ENCODE peak calls at places on chromosomes 2 and 18, in five cellular contexts. S, I, P, K and L are unnamed samples.

GRCh38 chr2:30361751-30362394 is 85.2 kb upstream of the LCLAT1 start:
- DNase-seq in S (no peak), I (no peak), P (no peak), K (no peak), L (no peak)

GRCh38 chr18:23900979-23901378 is 113.6 kb upstream of the TTC39C start:
- DNase-seq in S (peak; percentile 38), I (no peak), P (no peak), K (no peak), L (no peak)

GRCh38 chr2:9153589-9153988 is 53.0 kb upstream of the ASAP2 start:
- DNase-seq in S (peak; percentile 39), I (no peak), P (peak; percentile 52), K (no peak), L (no peak)

GRCh38 chr18:79855147-79855910 is 57.6 kb downstream of the KCNG2 start:
- DNase-seq in S (no peak), I (no peak), P (no peak), K (no peak), L (peak; percentile 71)

GRCh38 chr2:157835425-157835824 is 40.7 kb downstream of the ACVR1 start:
- DNase-seq in S (no peak), I (no peak), P (no peak), K (no peak), L (no peak)

GRCh38 chr2:177998996-177999395 is 73.6 kb downstream of the PDE11A start:
- DNase-seq in S (no peak), I (no peak), P (no peak), K (no peak), L (no peak)

GRCh38 chr2:174931724-174932123 is 73.5 kb downstream of the CHN1 start:
- DNase-seq in S (peak; percentile 59), I (no peak), P (no peak), K (peak; percentile 41), L (no peak)

GRCh38 chr18:3594760-3595241 is 144.8 kb downstream of the TGIF1 start:
- DNase-seq in S (peak; percentile 72), I (no peak), P (no peak), K (no peak), L (no peak)

GRCh38 chr2:69059731-69060290 is 46.8 kb downstream of the ANTXR1 start:
- DNase-seq in S (peak; percentile 47), I (no peak), P (no peak), K (peak; percentile 16), L (no peak)

GRCh38 chr2:10303634-10304378 is 1.1 kb downstream of the HPCAL1 start:
- DNase-seq in S (peak; percentile 64), I (no peak), P (peak; percentile 86), K (peak; percentile 54), L (peak; percentile 51)